ENCODE peak calls at places on chromosomes 7 and 10, in ten cellular contexts. C is naive thymus-derived CD4-positive, alpha-beta T cell; H is Ammon's horn; V is posterior vena cava; X is skeletal muscle cell; K is activated naive CD4-positive, alpha-beta T cell treated with Interleukin-2 at 50 U/mL for 16 hours; L is RWPE1; G is progenitor cell of endocrine pancreas; Y is stimulated activated CD4-positive, alpha-beta T cell treated with anti-CD3 and anti-CD28 coated beads, Interleukin-12 subunit alpha, Interleukin-12 subunit beta, amount 100 ng/mL, for 48 hours; T is GM20000. D is an unnamed sample.

GRCh38 chr7:39510738-39511372 is 55.3 kb upstream of the YAE1 start:
- DNase-seq in K (no peak), L (peak), H (no peak), G (no peak), T (no peak), V (no peak), Y (no peak), C (no peak), X (no peak), D (no peak)

GRCh38 chr7:125670926-125671572 is 741.4 kb upstream of the POT1 start:
- DNase-seq in X (no peak), G (no peak), T (no peak), V (no peak), L (peak), Y (no peak), K (no peak), H (peak), C (no peak), D (no peak)

GRCh38 chr10:7133270-7133669 is 277.6 kb downstream of the SFMBT2 start:
- DNase-seq in T (no peak), K (no peak), Y (no peak), V (no peak), H (no peak), X (no peak), C (no peak), L (no peak), G (no peak), D (no peak)

GRCh38 chr7:99030145-99030856 is 113.6 kb downstream of the SMURF1 start:
- DNase-seq in C (no peak), X (no peak), V (peak), Y (no peak), K (no peak), G (no peak), L (no peak), T (no peak), H (no peak), D (no peak)

GRCh38 chr10:2744547-2745212 is 322.7 kb upstream of the PFKP start:
- DNase-seq in V (no peak), H (no peak), G (no peak), Y (no peak), C (no peak), L (no peak), X (no peak), K (no peak), T (no peak), D (no peak)

GRCh38 chr10:132061030-132061429 is 4.7 kb upstream of the JAKMIP3 start:
- DNase-seq in H (no peak), X (no peak), C (no peak), L (no peak), Y (no peak), K (no peak), G (no peak), T (no peak), V (peak), D (no peak)

GRCh38 chr10:1531883-1532597 is 205.3 kb downstream of the ADARB2 start:
- DNase-seq in X (no peak), G (no peak), T (no peak), L (no peak), C (no peak), Y (no peak), H (no peak), K (no peak), V (peak), D (no peak)

GRCh38 chr10:91495402-91495801 is 85.3 kb downstream of the HECTD2 start:
- DNase-seq in C (no peak), T (no peak), H (no peak), Y (no peak), K (no peak), G (no peak), X (no peak), L (no peak), V (no peak), D (no peak)

GRCh38 chr7:94212160-94212559 is 182.5 kb upstream of the COL1A2 start:
- DNase-seq in V (no peak), L (no peak), T (no peak), Y (no peak), H (no peak), X (no peak), K (no peak), C (no peak), G (no peak), D (no peak)

D was measured in AG09309.